ENCODE peak calls at places on chromosomes 13 and 19, in seven cellular contexts. One of them, this sample, is unnamed. For H3K4me1, the result is how much of the 10 kb centered on the place peaks cover.

GRCh38 chr13:52849727-52850395 is 1.4 kb upstream of the PCDH8 start:
- DNase-seq in aorta: no peak
- DNase-seq in hepatocyte: no peak
- DNase-seq in thoracic aorta: no peak
- DNase-seq in sigmoid colon: no peak
- DNase-seq in endodermal cell: peak
- DNase-seq in GM12878: no peak
- DNase-seq in this sample: no peak

GRCh38 chr13:97948041-97948440 is 5.4 kb upstream of the IPO5 start:
- DNase-seq in GM12878: no peak
- DNase-seq in endodermal cell: no peak
- DNase-seq in hepatocyte: no peak
- DNase-seq in aorta: no peak
- DNase-seq in thoracic aorta: no peak
- DNase-seq in sigmoid colon: no peak
- DNase-seq in this sample: no peak

GRCh38 chr13:27975579-27976361 is 6.7 kb upstream of the CDX2 start:
- DNase-seq in aorta: no peak
- DNase-seq in GM12878: no peak
- DNase-seq in endodermal cell: peak
- DNase-seq in hepatocyte: no peak
- DNase-seq in sigmoid colon: no peak
- DNase-seq in thoracic aorta: no peak
- DNase-seq in this sample: peak

GRCh38 chr19:48363500-48363809 is 285 bp downstream of the TMEM143 start:
- DNase-seq in aorta: no peak
- DNase-seq in endodermal cell: no peak
- DNase-seq in hepatocyte: peak
- DNase-seq in sigmoid colon: no peak
- DNase-seq in thoracic aorta: no peak
- DNase-seq in GM12878: no peak
- DNase-seq in this sample: peak

GRCh38 chr13:51907040-51907732 is 45.4 kb downstream of the CCDC70 start:
- DNase-seq in GM12878: no peak
- DNase-seq in sigmoid colon: no peak
- DNase-seq in endodermal cell: no peak
- DNase-seq in thoracic aorta: no peak
- DNase-seq in hepatocyte: no peak
- DNase-seq in aorta: no peak
- DNase-seq in this sample: no peak

GRCh38 chr19:14265285-14266036 is 59.5 kb upstream of the ADGRL1 start:
- DNase-seq in endodermal cell: peak
- DNase-seq in thoracic aorta: no peak
- DNase-seq in aorta: no peak
- DNase-seq in hepatocyte: no peak
- DNase-seq in sigmoid colon: no peak
- DNase-seq in GM12878: no peak
- DNase-seq in this sample: no peak

GRCh38 chr19:18589380-18590272 is 1.0 kb downstream of the REX1BD start:
- DNase-seq in endodermal cell: peak
- DNase-seq in hepatocyte: peak
- DNase-seq in thoracic aorta: no peak
- DNase-seq in sigmoid colon: peak
- DNase-seq in aorta: peak
- DNase-seq in GM12878: no peak
- DNase-seq in this sample: peak

GRCh38 chr13:36919833-36920611 is at the start of gene SMAD9:
- DNase-seq in GM12878: no peak
- DNase-seq in thoracic aorta: peak
- DNase-seq in sigmoid colon: peak
- DNase-seq in aorta: peak
- DNase-seq in hepatocyte: peak
- DNase-seq in endodermal cell: peak
- DNase-seq in this sample: peak

GRCh38 chr13:32735859-32736258 is 149.6 kb downstream of the PDS5B start:
- DNase-seq in sigmoid colon: no peak
- DNase-seq in GM12878: no peak
- DNase-seq in hepatocyte: no peak
- DNase-seq in endodermal cell: no peak
- DNase-seq in aorta: no peak
- DNase-seq in thoracic aorta: no peak
- DNase-seq in this sample: no peak

GRCh38 chr19:56671613-56671994 is at the start of gene ZNF835:
- DNase-seq in endodermal cell: peak
- DNase-seq in GM12878: no peak
- DNase-seq in thoracic aorta: peak
- DNase-seq in sigmoid colon: peak
- DNase-seq in hepatocyte: no peak
- DNase-seq in aorta: peak
- DNase-seq in this sample: peak

GRCh38 chr13:21735621-21736401 is 64.9 kb downstream of the FGF9 start:
- DNase-seq in endodermal cell: peak
- DNase-seq in aorta: no peak
- DNase-seq in sigmoid colon: no peak
- DNase-seq in hepatocyte: no peak
- DNase-seq in GM12878: no peak
- DNase-seq in thoracic aorta: no peak
- DNase-seq in this sample: no peak

GRCh38 chr13:42720116-42720857 is 61.1 kb upstream of the FAM216B start:
- DNase-seq in GM12878: peak
- DNase-seq in hepatocyte: peak
- DNase-seq in endodermal cell: no peak
- DNase-seq in thoracic aorta: no peak
- DNase-seq in aorta: no peak
- DNase-seq in sigmoid colon: peak
- DNase-seq in this sample: no peak

GRCh38 chr13:24284876-24285275 is 24.5 kb upstream of the C1QTNF9 start:
- DNase-seq in hepatocyte: no peak
- DNase-seq in aorta: no peak
- DNase-seq in GM12878: no peak
- DNase-seq in thoracic aorta: no peak
- DNase-seq in endodermal cell: peak
- DNase-seq in sigmoid colon: no peak
- DNase-seq in this sample: no peak

GRCh38 chr19:10471909-10472308 is 31.2 kb downstream of the KEAP1 start:
- DNase-seq in hepatocyte: peak
- DNase-seq in endodermal cell: no peak
- DNase-seq in thoracic aorta: no peak
- DNase-seq in aorta: no peak
- DNase-seq in sigmoid colon: no peak
- DNase-seq in GM12878: no peak
- DNase-seq in this sample: no peak

GRCh38 chr13:46577656-46578589 is 25.0 kb downstream of the LRCH1 start:
- DNase-seq in aorta: no peak
- DNase-seq in GM12878: no peak
- DNase-seq in endodermal cell: no peak
- DNase-seq in hepatocyte: peak
- DNase-seq in sigmoid colon: peak
- DNase-seq in thoracic aorta: no peak
- DNase-seq in this sample: no peak

GRCh38 chr13:40422588-40423235 is 243.7 kb downstream of the FOXO1 start:
- DNase-seq in hepatocyte: no peak
- DNase-seq in GM12878: no peak
- DNase-seq in endodermal cell: no peak
- DNase-seq in sigmoid colon: no peak
- DNase-seq in aorta: no peak
- DNase-seq in thoracic aorta: no peak
- DNase-seq in this sample: no peak

GRCh38 chr19:35013047-35013819 is 13.1 kb downstream of the GRAMD1A start:
- DNase-seq in thoracic aorta: peak
- DNase-seq in aorta: peak
- DNase-seq in sigmoid colon: peak
- DNase-seq in GM12878: no peak
- DNase-seq in endodermal cell: peak
- DNase-seq in hepatocyte: peak
- DNase-seq in this sample: peak

GRCh38 chr19:35009424-35010415 is 9.6 kb downstream of the GRAMD1A start:
- DNase-seq in endodermal cell: no peak
- DNase-seq in hepatocyte: no peak
- DNase-seq in GM12878: no peak
- DNase-seq in sigmoid colon: peak
- DNase-seq in aorta: no peak
- DNase-seq in thoracic aorta: no peak
- DNase-seq in this sample: no peak

GRCh38 chr19:35011737-35012682 is 11.9 kb downstream of the GRAMD1A start:
- DNase-seq in sigmoid colon: peak
- DNase-seq in thoracic aorta: no peak
- DNase-seq in GM12878: no peak
- DNase-seq in aorta: no peak
- DNase-seq in endodermal cell: no peak
- DNase-seq in hepatocyte: no peak
- DNase-seq in this sample: no peak

GRCh38 chr19:35008891-35009341 is 8.8 kb downstream of the GRAMD1A start:
- DNase-seq in GM12878: no peak
- DNase-seq in hepatocyte: no peak
- DNase-seq in sigmoid colon: peak
- DNase-seq in endodermal cell: no peak
- DNase-seq in thoracic aorta: no peak
- DNase-seq in aorta: no peak
- DNase-seq in this sample: no peak

DNA sequence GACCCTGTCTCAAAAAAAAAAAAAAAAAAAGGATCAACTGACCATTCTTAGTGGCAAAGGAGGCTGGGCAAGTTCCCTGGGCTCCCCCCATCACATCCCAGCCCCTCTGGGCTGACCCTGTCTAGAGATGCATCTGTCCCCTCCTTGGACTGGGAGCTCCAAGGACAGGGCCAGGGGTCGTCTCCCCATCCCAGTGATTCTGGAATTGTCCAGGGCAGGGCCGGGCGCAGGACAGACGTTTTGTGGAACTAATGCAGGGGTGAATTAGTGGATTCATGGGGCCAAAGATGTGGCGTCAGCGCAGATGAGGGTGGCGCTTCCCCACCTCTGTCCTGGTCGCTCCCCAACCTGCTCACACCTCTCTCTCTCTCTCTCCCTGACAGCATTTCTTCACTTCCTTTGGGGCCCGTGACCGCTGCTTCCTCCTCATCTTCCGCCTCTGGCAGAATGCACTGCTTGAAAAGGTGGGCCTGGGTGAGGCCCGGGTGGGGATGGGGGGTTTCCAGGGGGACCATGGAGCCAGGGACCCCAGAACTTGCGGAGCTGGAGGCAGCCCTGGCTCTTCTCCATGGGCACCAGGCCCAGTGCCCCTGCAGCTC is 11.1 kb downstream of the GRAMD1A start:
- DNase-seq in sigmoid colon: peak
- DNase-seq in hepatocyte: no peak
- DNase-seq in GM12878: no peak
- DNase-seq in thoracic aorta: no peak
- DNase-seq in endodermal cell: no peak
- DNase-seq in aorta: no peak
- DNase-seq in this sample: no peak
- H3K4me1 ChIP-seq in sigmoid colon: under half
- H3K4me1 ChIP-seq in hepatocyte: under half
- H3K4me1 ChIP-seq in GM12878: under half
- H3K4me1 ChIP-seq in thoracic aorta: under half
- H3K4me1 ChIP-seq in endodermal cell: under half
- H3K4me1 ChIP-seq in aorta: under half
- H3K4me1 ChIP-seq in this sample: under half

GRCh38 chr13:48491423-48492122 is 41.3 kb downstream of the RCBTB2 start:
- DNase-seq in thoracic aorta: no peak
- DNase-seq in endodermal cell: no peak
- DNase-seq in GM12878: no peak
- DNase-seq in hepatocyte: no peak
- DNase-seq in aorta: no peak
- DNase-seq in sigmoid colon: no peak
- DNase-seq in this sample: no peak

GRCh38 chr13:48487968-48488367 is 44.9 kb downstream of the RCBTB2 start:
- DNase-seq in sigmoid colon: no peak
- DNase-seq in endodermal cell: no peak
- DNase-seq in GM12878: no peak
- DNase-seq in hepatocyte: no peak
- DNase-seq in thoracic aorta: no peak
- DNase-seq in aorta: no peak
- DNase-seq in this sample: no peak

GRCh38 chr13:48490241-48490640 is 42.6 kb downstream of the RCBTB2 start:
- DNase-seq in thoracic aorta: no peak
- DNase-seq in hepatocyte: no peak
- DNase-seq in sigmoid colon: no peak
- DNase-seq in GM12878: no peak
- DNase-seq in aorta: no peak
- DNase-seq in endodermal cell: no peak
- DNase-seq in this sample: no peak

GRCh38 chr13:48489003-48489402 is 43.9 kb downstream of the RCBTB2 start:
- DNase-seq in endodermal cell: no peak
- DNase-seq in GM12878: no peak
- DNase-seq in aorta: no peak
- DNase-seq in thoracic aorta: no peak
- DNase-seq in sigmoid colon: no peak
- DNase-seq in hepatocyte: no peak
- DNase-seq in this sample: no peak

GRCh38 chr13:48489666-48490065 is 43.2 kb downstream of the RCBTB2 start:
- DNase-seq in endodermal cell: no peak
- DNase-seq in hepatocyte: no peak
- DNase-seq in aorta: no peak
- DNase-seq in thoracic aorta: no peak
- DNase-seq in sigmoid colon: no peak
- DNase-seq in GM12878: no peak
- DNase-seq in this sample: no peak
- H3K4me1 ChIP-seq in endodermal cell: under half
- H3K4me1 ChIP-seq in hepatocyte: under half
- H3K4me1 ChIP-seq in aorta: under half
- H3K4me1 ChIP-seq in thoracic aorta: under half
- H3K4me1 ChIP-seq in sigmoid colon: under half
- H3K4me1 ChIP-seq in GM12878: half or more
- H3K4me1 ChIP-seq in this sample: under half

GRCh38 chr19:1216756-1217155 is 11.2 kb downstream of the STK11 start:
- DNase-seq in sigmoid colon: no peak
- DNase-seq in aorta: no peak
- DNase-seq in hepatocyte: no peak
- DNase-seq in thoracic aorta: no peak
- DNase-seq in GM12878: no peak
- DNase-seq in endodermal cell: no peak
- DNase-seq in this sample: peak

GRCh38 chr19:1213391-1214286 is 8.1 kb downstream of the STK11 start:
- DNase-seq in thoracic aorta: no peak
- DNase-seq in hepatocyte: peak
- DNase-seq in sigmoid colon: peak
- DNase-seq in endodermal cell: no peak
- DNase-seq in GM12878: peak
- DNase-seq in aorta: peak
- DNase-seq in this sample: peak

GRCh38 chr19:1214299-1214861 is 8.8 kb downstream of the STK11 start:
- DNase-seq in sigmoid colon: no peak
- DNase-seq in GM12878: no peak
- DNase-seq in endodermal cell: no peak
- DNase-seq in hepatocyte: no peak
- DNase-seq in thoracic aorta: no peak
- DNase-seq in aorta: no peak
- DNase-seq in this sample: peak

GRCh38 chr19:1217366-1217765 is 11.8 kb downstream of the STK11 start:
- DNase-seq in endodermal cell: no peak
- DNase-seq in aorta: no peak
- DNase-seq in thoracic aorta: no peak
- DNase-seq in GM12878: no peak
- DNase-seq in sigmoid colon: no peak
- DNase-seq in hepatocyte: no peak
- DNase-seq in this sample: peak

GRCh38 chr19:1214862-1215731 is 9.5 kb downstream of the STK11 start:
- DNase-seq in hepatocyte: no peak
- DNase-seq in thoracic aorta: no peak
- DNase-seq in aorta: peak
- DNase-seq in endodermal cell: no peak
- DNase-seq in sigmoid colon: peak
- DNase-seq in GM12878: no peak
- DNase-seq in this sample: peak
- H3K4me1 ChIP-seq in hepatocyte: under half
- H3K4me1 ChIP-seq in thoracic aorta: under half
- H3K4me1 ChIP-seq in aorta: under half
- H3K4me1 ChIP-seq in endodermal cell: under half
- H3K4me1 ChIP-seq in sigmoid colon: half or more
- H3K4me1 ChIP-seq in GM12878: under half
- H3K4me1 ChIP-seq in this sample: under half

GRCh38 chr19:38653028-38653571 is 5.7 kb downstream of the ACTN4 start:
- DNase-seq in hepatocyte: peak
- DNase-seq in aorta: no peak
- DNase-seq in endodermal cell: no peak
- DNase-seq in sigmoid colon: peak
- DNase-seq in GM12878: no peak
- DNase-seq in thoracic aorta: no peak
- DNase-seq in this sample: no peak
- H3K4me1 ChIP-seq in hepatocyte: half or more
- H3K4me1 ChIP-seq in aorta: under half
- H3K4me1 ChIP-seq in endodermal cell: under half
- H3K4me1 ChIP-seq in sigmoid colon: half or more
- H3K4me1 ChIP-seq in GM12878: under half
- H3K4me1 ChIP-seq in thoracic aorta: half or more
- H3K4me1 ChIP-seq in this sample: half or more

This sample was measured in kidney.